ENCODE peak calls at places on chromosomes 12 and 14, in four cellular contexts. E, U, M and B are unnamed samples.

GRCh38 chr12:75481013-75481705 is 604 bp downstream of the GLIPR1 start:
- DNase-seq in U (no peak), E (no peak), M (no peak), B (peak; percentile 45)

GRCh38 chr14:90557516-90557915 is 160.7 kb downstream of the CALM1 start:
- DNase-seq in U (no peak), E (no peak), M (no peak), B (no peak)

GRCh38 chr12:29241821-29242591 is 92.9 kb downstream of the FAR2 start:
- DNase-seq in M (peak; percentile 80), U (no peak), E (peak; percentile 41), B (peak; percentile 96)

GRCh38 chr14:98798099-98798498 is 473.9 kb downstream of the BCL11B start:
- DNase-seq in E (no peak), U (no peak), M (no peak), B (no peak)

GRCh38 chr12:11836282-11836963 is 186.9 kb downstream of the ETV6 start:
- DNase-seq in M (no peak), E (no peak), U (peak; percentile 89), B (no peak)

GRCh38 chr12:34097213-34097612 is 74.9 kb downstream of the ALG10 start:
- DNase-seq in M (no peak), U (no peak), E (no peak), B (no peak)

GRCh38 chr12:113762155-113762848 is 203.8 kb downstream of the RBM19 start:
- DNase-seq in U (no peak), M (no peak), E (no peak), B (no peak)

GRCh38 chr12:57603758-57604453 is 718 bp upstream of the DTX3 start:
- DNase-seq in U (no peak), M (no peak), E (no peak), B (peak; percentile 60)

GRCh38 chr12:19186722-19187661 is 57.5 kb downstream of the PLEKHA5 start:
- DNase-seq in M (peak; percentile 35), U (no peak), E (no peak), B (peak; percentile 75)

GRCh38 chr12:66239295-66239694 is 50.3 kb downstream of the IRAK3 start:
- DNase-seq in M (no peak), E (no peak), U (no peak), B (no peak)

GRCh38 chr12:34394211-34395055 is 372.1 kb downstream of the ALG10 start:
- DNase-seq in E (peak; percentile 8), M (no peak), U (peak; percentile 51), B (no peak)

GRCh38 chr12:56872366-56872765 is 61.8 kb downstream of the SDR9C7 start:
- DNase-seq in U (no peak), E (no peak), M (no peak), B (no peak)

GRCh38 chr12:105741786-105742566 is 396.8 kb downstream of the NUAK1 start:
- DNase-seq in M (no peak), E (no peak), U (no peak), B (peak; percentile 82)

GRCh38 chr12:72271741-72272661 is at the start of gene TRHDE:
- DNase-seq in E (peak; percentile 52), M (no peak), U (peak; percentile 74), B (peak; percentile 12)

GRCh38 chr14:52119030-52119429 is 50.2 kb upstream of the NID2 start:
- DNase-seq in U (no peak), M (no peak), E (no peak), B (no peak)

GRCh38 chr14:41605550-41606248 is 977 bp upstream of the LRFN5 start:
- DNase-seq in E (no peak), M (no peak), U (no peak), B (peak; percentile 54)

GRCh38 chr14:90510208-90510607 is 113.4 kb downstream of the CALM1 start:
- DNase-seq in M (no peak), E (peak; percentile 78), U (no peak), B (no peak)

GRCh38 chr14:98173291-98173690 is 1098.7 kb downstream of the BCL11B start:
- DNase-seq in M (no peak), E (no peak), U (peak; percentile 80), B (no peak)

GRCh38 chr14:27727371-27727770 is 1039.2 kb upstream of the FOXG1 start:
- DNase-seq in M (no peak), U (no peak), E (no peak), B (no peak)

GRCh38 chr12:97640826-97641225 is 178.2 kb downstream of the RMST start:
- DNase-seq in E (no peak), M (no peak), U (no peak), B (peak; percentile 4)

GRCh38 chr14:106790189-106791036 is 1264.0 kb downstream of the TMEM121 start:
- DNase-seq in M (no peak), E (peak; percentile 88), U (peak; percentile 94), B (no peak)

GRCh38 chr12:75707983-75708382 is 196.6 kb upstream of the KRR1 start:
- DNase-seq in E (no peak), U (no peak), M (no peak), B (peak; percentile 34)

GRCh38 chr12:122421815-122422737 is at the start of gene CLIP1:
- DNase-seq in E (peak; percentile 82), U (peak; percentile 92), M (no peak), B (peak; percentile 63)

GRCh38 chr14:69002069-69002468 is 23.0 kb upstream of the ACTN1 start:
- DNase-seq in M (no peak), U (no peak), E (no peak), B (peak; percentile 41)
- TF ChIP-seq CTCF in M (no peak), U (no peak), E (no peak), B (peak; percentile 22)

DNA sequence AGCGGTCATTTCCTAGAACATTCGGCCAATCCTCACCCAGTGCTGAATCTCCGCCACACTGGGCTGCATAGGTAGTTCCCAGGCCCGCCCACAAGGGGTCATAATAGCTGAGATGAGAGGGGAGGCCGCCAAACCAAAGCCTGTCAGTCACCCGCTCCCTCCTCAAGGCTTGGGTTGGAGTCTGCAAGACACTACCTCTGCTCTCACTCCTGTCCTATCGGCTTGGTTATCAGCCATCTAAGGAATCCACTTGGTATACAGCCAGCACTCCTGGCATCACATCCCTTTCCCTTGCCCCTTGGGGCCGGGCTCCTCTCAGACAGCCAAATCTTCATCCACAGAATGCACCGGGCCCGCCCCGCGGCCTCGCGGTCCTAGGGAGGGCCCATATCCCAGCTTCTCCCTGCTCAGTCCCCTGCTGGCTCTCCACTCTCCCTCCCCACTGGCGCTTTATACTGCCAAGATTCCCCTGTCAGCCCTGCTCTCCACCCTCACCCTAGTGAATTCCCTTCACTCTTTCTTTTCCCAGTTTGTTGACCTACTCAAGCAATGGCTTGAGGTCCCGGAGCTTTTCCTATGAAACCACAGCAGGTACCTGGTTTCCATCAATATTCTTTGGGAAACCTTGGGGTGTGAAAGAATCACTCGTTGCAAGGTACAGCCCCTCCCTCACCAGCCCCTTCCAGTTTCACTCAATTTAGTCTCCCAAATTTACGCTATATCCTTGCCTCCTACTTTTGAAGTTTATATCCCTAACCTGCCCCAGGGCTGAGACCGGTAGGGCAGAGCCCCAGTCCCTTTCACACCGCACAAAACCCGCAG is 1.5 kb downstream of the IFFO1 start:
- DNase-seq in U (peak; percentile 91), E (peak; percentile 72), M (no peak), B (peak; percentile 78)
- H3K4me3 ChIP-seq in U (peak overlapping the region; percentile 98), E (peak overlapping the region; percentile 84), M (peak overlapping the region; percentile 40), B (peak overlapping the region; percentile 68)

DNA sequence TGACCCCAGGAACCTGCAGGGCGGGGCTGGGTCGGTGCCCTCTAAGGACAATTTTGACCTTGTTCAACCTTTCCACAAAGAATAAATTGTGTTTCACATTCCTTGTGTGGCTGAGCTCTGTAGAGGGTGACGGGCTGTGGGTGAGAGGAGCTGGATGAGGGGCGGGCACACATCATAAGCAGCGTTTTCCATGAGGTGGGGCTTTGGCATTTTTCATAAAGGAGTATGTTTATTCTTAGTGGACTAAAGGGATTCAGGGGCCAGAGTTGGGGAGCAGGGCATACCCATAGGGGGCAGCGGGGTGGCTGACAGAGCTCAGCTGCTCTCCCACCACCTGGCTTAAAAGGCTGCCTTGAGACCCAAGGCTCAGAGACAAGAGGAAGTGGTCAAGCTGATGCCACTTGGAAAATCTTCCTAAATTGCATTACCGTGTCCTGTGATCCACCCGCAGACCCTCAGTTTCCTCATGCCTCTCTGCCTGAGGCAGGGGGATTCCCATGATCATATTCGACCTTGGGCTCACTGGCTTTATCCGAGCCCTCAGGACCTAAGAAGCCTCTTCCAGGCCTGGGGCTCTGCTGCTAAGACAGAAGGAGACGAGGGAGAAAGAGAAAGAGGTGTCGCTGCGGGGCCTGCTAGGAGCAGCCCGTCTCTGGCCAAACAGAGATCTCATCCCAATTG is 11.4 kb downstream of the MMP14 start:
- DNase-seq in M (no peak), U (no peak), E (peak; percentile 39), B (peak; percentile 77)
- TF ChIP-seq CTCF in M (no peak), U (no peak), E (no peak), B (no peak)

DNA sequence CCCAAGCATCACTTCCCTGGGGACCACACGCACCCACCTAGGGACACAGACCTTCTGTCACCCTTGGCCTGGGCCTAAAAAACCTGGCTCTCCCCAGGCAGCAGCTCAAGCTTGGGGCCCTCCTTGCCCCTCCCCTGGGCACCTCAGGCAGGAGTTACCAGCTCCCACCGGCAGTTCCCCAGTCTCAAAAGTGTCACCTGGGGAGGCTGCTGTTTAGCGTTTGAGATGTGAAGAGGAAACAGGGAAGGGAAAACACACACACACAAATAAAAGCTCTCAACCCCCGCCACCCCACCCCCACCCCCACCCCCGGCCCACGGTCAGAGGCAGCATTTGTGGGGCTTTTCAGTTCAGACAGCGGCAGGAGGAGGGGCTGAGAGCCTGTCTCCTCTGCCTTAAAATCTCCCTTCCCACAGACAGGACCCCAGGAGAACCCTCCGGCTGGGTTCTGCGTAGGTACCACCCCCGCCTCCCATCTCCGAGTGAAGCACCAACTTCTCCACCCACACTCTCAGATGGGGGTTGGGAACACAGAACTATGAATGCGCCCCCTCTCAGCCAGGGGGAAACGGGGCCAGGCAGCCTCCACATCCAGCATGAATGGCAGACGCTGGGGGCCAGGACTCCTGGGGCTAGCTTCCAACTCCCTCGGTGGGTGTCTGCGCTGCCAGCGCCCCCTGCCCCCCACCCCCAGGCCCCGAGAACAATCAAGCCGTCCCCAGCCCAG is 3.0 kb downstream of the NCOR2 start:
- DNase-seq in E (peak; percentile 43), U (no peak), M (no peak), B (no peak)
- H3K4me3 ChIP-seq in E (no peak overlapping the region), U (peak overlapping the region; percentile 98), M (peak overlapping the region; percentile 84), B (no peak overlapping the region)

GRCh38 chr12:31521972-31522371 is 69.0 kb downstream of the DENND5B start:
- DNase-seq in E (no peak), M (no peak), U (no peak), B (peak; percentile 30)
- TF ChIP-seq CTCF in E (no peak), M (no peak), U (no peak), B (no peak)

GRCh38 chr12:132909030-132909368 is 21.6 kb upstream of the CHFR start:
- DNase-seq in E (no peak), U (no peak), M (no peak), B (no peak)
- H3K4me3 ChIP-seq in E (peak overlapping the region; percentile 41), U (peak overlapping the region; percentile 61), M (peak overlapping the region; percentile 28), B (peak overlapping the region; percentile 75)